ENCODE peak calls at places on chromosomes 5 and 9, in seven cellular contexts. Y, B, D, N, J, Q and O are unnamed samples.

GRCh38 chr5:166505086-166505485 is 1786.4 kb upstream of the WWC1 start:
- DNase-seq in D (no peak), J (no peak), Y (no peak), N (no peak), Q (no peak), B (no peak), O (no peak)

GRCh38 chr5:172502969-172503368 is 48.6 kb upstream of the SH3PXD2B start:
- DNase-seq in B (no peak), D (no peak), J (no peak), Y (peak), Q (no peak), N (peak), O (peak)

GRCh38 chr9:73613092-73613701 is 461.5 kb downstream of the ANXA1 start:
- DNase-seq in N (no peak), J (no peak), D (no peak), Y (no peak), Q (peak), B (no peak), O (no peak)

GRCh38 chr9:68804911-68805889 is 100.2 kb downstream of the PIP5K1B start:
- DNase-seq in J (no peak), Y (no peak), Q (no peak), N (no peak), D (no peak), B (no peak), O (no peak)

GRCh38 chr9:105050296-105050695 is 122.3 kb upstream of the ABCA1 start:
- DNase-seq in J (no peak), D (no peak), B (peak), N (no peak), Q (peak), Y (no peak), O (no peak)

GRCh38 chr9:68763104-68763503 is 58.1 kb downstream of the PIP5K1B start:
- DNase-seq in B (no peak), N (no peak), Q (no peak), Y (peak), J (no peak), D (no peak), O (no peak)

GRCh38 chr5:78527054-78527884 is 121.3 kb downstream of the LHFPL2 start:
- DNase-seq in D (no peak), Y (no peak), J (no peak), B (peak), Q (peak), N (no peak), O (no peak)

GRCh38 chr9:81416476-81417298 is 272.7 kb downstream of the TLE1 start:
- DNase-seq in Q (peak), D (no peak), B (peak), N (no peak), Y (no peak), J (no peak), O (no peak)

GRCh38 chr5:154368041-154368800 is 77.6 kb upstream of the SAP30L start:
- DNase-seq in J (no peak), Y (no peak), B (peak), Q (peak), N (no peak), D (no peak), O (no peak)

GRCh38 chr9:77756449-77756848 is 108.3 kb upstream of the GNA14 start:
- DNase-seq in D (no peak), B (peak), N (no peak), Q (no peak), Y (peak), J (no peak), O (no peak)

GRCh38 chr9:114396558-114397218 is 8.9 kb upstream of the AKNA start:
- DNase-seq in B (peak), N (peak), D (no peak), Q (peak), Y (no peak), J (no peak), O (no peak)

GRCh38 chr5:157772077-157772613 is 28.6 kb downstream of the LSM11 start:
- DNase-seq in D (no peak), Q (no peak), Y (no peak), B (no peak), J (no peak), N (no peak), O (no peak)

GRCh38 chr5:117488976-117489500 is 914.4 kb upstream of the SEMA6A start:
- DNase-seq in J (no peak), N (no peak), Y (no peak), Q (no peak), D (no peak), B (no peak), O (no peak)

GRCh38 chr5:87776785-87777184 is 364.1 kb upstream of the CCNH start:
- DNase-seq in Q (no peak), N (no peak), D (no peak), Y (no peak), J (no peak), B (no peak), O (no peak)

GRCh38 chr9:129442791-129443511 is 177.9 kb downstream of the C9orf50 start:
- DNase-seq in D (no peak), Q (no peak), B (no peak), J (no peak), N (no peak), Y (no peak), O (no peak)

GRCh38 chr5:179373101-179373934 is 28.1 kb upstream of the ADAMTS2 start:
- DNase-seq in B (no peak), J (no peak), Q (no peak), Y (no peak), D (no peak), N (no peak), O (peak)

GRCh38 chr5:67173959-67174358 is 22.6 kb downstream of the CD180 start:
- DNase-seq in B (no peak), J (no peak), Y (no peak), N (no peak), D (no peak), Q (no peak), O (no peak)

GRCh38 chr9:133489253-133490190 is 10.6 kb upstream of the SLC2A6 start:
- DNase-seq in Y (no peak), D (no peak), Q (no peak), J (no peak), N (no peak), B (peak), O (no peak)

GRCh38 chr5:174493536-174493935 is 230.8 kb upstream of the MSX2 start:
- DNase-seq in Q (no peak), J (no peak), B (no peak), N (no peak), Y (no peak), D (no peak), O (no peak)

GRCh38 chr9:127974002-127974768 is 6.6 kb downstream of the EEIG1 start:
- DNase-seq in N (peak), Y (no peak), B (no peak), D (no peak), Q (no peak), J (no peak), O (no peak)

GRCh38 chr5:35335752-35336151 is 105.5 kb upstream of the PRLR start:
- DNase-seq in B (no peak), J (no peak), N (no peak), Y (no peak), D (no peak), Q (no peak), O (no peak)

GRCh38 chr9:31323726-31324444 is 1060.6 kb upstream of the ACO1 start:
- DNase-seq in Q (no peak), Y (no peak), J (no peak), D (no peak), N (no peak), B (no peak), O (no peak)

GRCh38 chr5:171162602-171163001 is 146.4 kb upstream of the TLX3 start:
- DNase-seq in N (no peak), Y (peak), D (no peak), J (no peak), B (peak), Q (no peak), O (no peak)
- TF ChIP-seq CTCF in N (no peak), Y (peak), D (no peak), J (peak), B (peak), Q (peak), O (peak)

GRCh38 chr9:88696501-88696900 is 161.5 kb downstream of the NXNL2 start:
- DNase-seq in Y (no peak), D (no peak), N (no peak), B (no peak), J (no peak), Q (no peak), O (no peak)
- TF ChIP-seq CTCF in Y (no peak), D (no peak), N (no peak), B (no peak), J (no peak), Q (no peak), O (no peak)

GRCh38 chr9:136056546-136057235 is 38.4 kb downstream of the NACC2 start:
- DNase-seq in D (no peak), B (no peak), Y (no peak), N (no peak), Q (no peak), J (no peak), O (no peak)
- TF ChIP-seq CTCF in D (no peak), B (no peak), Y (no peak), N (no peak), Q (no peak), J (no peak), O (no peak)

DNA sequence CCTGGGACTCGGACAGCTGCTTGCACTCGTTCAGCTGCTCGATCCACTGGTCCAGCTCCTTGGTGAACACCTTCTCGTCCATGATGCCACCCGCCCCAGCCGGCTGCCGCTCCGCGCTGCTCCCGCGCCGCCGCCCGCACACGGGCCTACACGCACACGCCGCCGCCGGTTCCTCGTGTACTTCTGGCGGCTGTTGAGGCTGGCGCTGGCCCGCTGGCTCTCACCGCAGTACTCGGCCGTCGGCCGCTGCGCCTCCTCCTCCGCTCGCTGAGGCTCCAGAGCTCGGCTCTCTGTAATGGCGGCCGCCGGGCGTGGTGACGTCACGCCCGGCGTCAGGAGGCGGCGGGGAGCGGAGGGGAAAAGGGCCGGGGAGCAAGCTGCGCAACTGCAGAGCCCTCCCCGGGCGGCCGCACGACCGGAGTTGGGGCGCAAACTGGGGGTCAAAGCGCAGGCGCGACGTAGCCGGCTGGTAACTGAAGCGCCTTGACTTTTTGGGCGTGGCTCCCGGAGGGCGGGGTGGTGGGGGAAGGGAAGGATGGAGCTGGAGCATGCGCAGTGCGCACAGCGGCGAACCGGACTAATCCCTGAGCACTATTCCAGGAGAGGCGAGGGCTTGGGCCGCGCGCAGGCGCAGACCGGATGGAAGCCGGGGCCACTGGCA is at the start of gene PPP2CA:
- DNase-seq in J (peak), D (peak), N (peak), Y (peak), Q (peak), B (peak), O (peak)
- TF ChIP-seq CTCF in J (no peak), D (no peak), N (peak), Y (no peak), Q (no peak), B (no peak), O (no peak)

GRCh38 chr5:155728857-155729683 is 597.9 kb upstream of the SGCD start:
- DNase-seq in Q (peak), N (peak), Y (no peak), B (no peak), D (peak), J (no peak), O (no peak)
- TF ChIP-seq CTCF in Q (peak), N (no peak), Y (no peak), B (no peak), D (no peak), J (no peak), O (no peak)